ENCODE peak calls at places on chromosomes 13 and 19, in seven cellular contexts. F is SJCRH30; Y is A549; J is CD8-positive, alpha-beta memory T cell; B is left ventricle myocardium inferior; P is cardiac muscle cell; T is mesenchymal stem cell. E is an unnamed sample.

GRCh38 chr19:22286151-22286810 is at the start of gene ZNF729:
- DNase-seq in F (no peak), Y (no peak), J (no peak), B (no peak), P (no peak), T (no peak), E (no peak)

GRCh38 chr13:107192289-107192688 is 624.4 kb upstream of the ARGLU1 start:
- DNase-seq in F (no peak), Y (no peak), J (no peak), B (no peak), P (no peak), T (peak), E (no peak)

GRCh38 chr13:93116809-93117208 is 109.8 kb upstream of the GPC6 start:
- DNase-seq in F (no peak), Y (no peak), J (no peak), B (no peak), P (no peak), T (no peak), E (no peak)

GRCh38 chr19:18514800-18515682 is 6.8 kb downstream of the ELL start:
- DNase-seq in F (no peak), Y (no peak), J (no peak), B (peak), P (peak), T (peak), E (peak)

GRCh38 chr19:16684216-16684615 is 23.3 kb downstream of the TMEM38A start:
- DNase-seq in F (no peak), Y (no peak), J (no peak), B (no peak), P (no peak), T (no peak), E (no peak)

GRCh38 chr19:5632657-5633056 is 9.8 kb downstream of the SAFB start:
- DNase-seq in F (no peak), Y (no peak), J (no peak), B (no peak), P (no peak), T (no peak), E (no peak)

GRCh38 chr19:7197169-7197759 is 97.0 kb downstream of the INSR start:
- DNase-seq in F (peak), Y (peak), J (peak), B (peak), P (peak), T (peak), E (peak)

GRCh38 chr13:51091839-51092238 is 19.2 kb downstream of the C13orf42 start:
- DNase-seq in F (no peak), Y (no peak), J (no peak), B (no peak), P (no peak), T (no peak), E (no peak)

GRCh38 chr13:26483546-26483945 is 73.9 kb upstream of the WASF3 start:
- DNase-seq in F (no peak), Y (no peak), J (no peak), B (no peak), P (no peak), T (no peak), E (no peak)

GRCh38 chr13:50589651-50590054 is 253.8 kb downstream of the DLEU7 start:
- DNase-seq in F (no peak), Y (no peak), J (no peak), B (no peak), P (no peak), T (peak), E (no peak)

GRCh38 chr13:101623469-101624209 is 171.2 kb downstream of the ITGBL1 start:
- DNase-seq in F (no peak), Y (no peak), J (no peak), B (no peak), P (no peak), T (peak), E (no peak)

GRCh38 chr19:29040291-29040690 is 172.7 kb downstream of the UQCRFS1 start:
- DNase-seq in F (no peak), Y (no peak), J (no peak), B (no peak), P (no peak), T (no peak), E (no peak)

GRCh38 chr13:100131863-100132574 is 43.1 kb downstream of the PCCA start:
- DNase-seq in F (peak), Y (peak), J (no peak), B (no peak), P (no peak), T (peak), E (no peak)

GRCh38 chr13:59997976-59998375 is 165.8 kb downstream of the DIAPH3 start:
- DNase-seq in F (no peak), Y (no peak), J (no peak), B (no peak), P (no peak), T (no peak), E (no peak)

DNA sequence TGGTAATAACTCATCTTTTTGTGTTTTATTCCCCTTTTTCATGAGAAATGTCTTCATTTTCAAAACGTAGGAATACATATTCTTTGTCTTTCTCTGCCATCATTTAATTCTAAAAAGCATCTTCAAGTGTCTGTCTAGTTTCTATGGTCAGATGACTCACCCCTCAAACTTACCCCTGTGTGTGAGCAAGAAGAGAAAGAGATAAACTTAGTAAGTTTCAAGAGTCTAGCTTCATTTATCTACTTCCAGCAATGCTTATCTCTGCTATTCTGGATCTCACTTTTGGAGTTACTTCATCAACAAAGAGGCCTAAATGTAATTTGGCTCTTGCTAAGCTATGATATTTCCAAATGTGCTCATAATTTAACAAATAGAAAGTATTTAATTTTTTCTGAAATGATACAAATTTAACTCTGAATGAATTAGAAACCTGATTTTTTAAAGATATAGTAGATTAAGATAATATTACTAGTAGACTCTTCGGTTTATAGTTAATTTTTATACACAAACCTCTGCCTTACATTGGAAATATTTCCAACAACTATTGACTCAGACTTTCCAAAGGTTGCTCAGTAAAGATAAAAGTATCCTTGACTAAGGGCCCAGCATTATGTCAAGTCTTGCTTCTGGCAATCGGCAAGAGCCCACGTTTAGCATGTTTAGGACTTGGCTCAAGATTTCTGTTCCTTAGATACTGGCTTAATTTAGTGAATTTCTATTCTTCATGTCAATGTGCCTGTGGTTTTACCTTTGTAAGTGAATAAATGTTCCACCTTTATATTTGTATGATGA is 1511.0 kb upstream of the SLC10A2 start:
- DNase-seq in F (no peak), Y (no peak), J (no peak), B (no peak), P (no peak), T (peak), E (no peak)
- H3K4me3 ChIP-seq in F (no peak), Y (no peak), J (no peak), B (no peak), P (no peak), T (no peak), E (no peak)

GRCh38 chr13:110676511-110677204 is 29.3 kb downstream of the CARS2 start:
- DNase-seq in F (no peak), Y (no peak), J (no peak), B (no peak), P (no peak), T (no peak), E (peak)
- H3K27ac ChIP-seq in F (no peak), Y (no peak), J (no peak), B (no peak), P (no peak), T (no peak), E (no peak)

DNA sequence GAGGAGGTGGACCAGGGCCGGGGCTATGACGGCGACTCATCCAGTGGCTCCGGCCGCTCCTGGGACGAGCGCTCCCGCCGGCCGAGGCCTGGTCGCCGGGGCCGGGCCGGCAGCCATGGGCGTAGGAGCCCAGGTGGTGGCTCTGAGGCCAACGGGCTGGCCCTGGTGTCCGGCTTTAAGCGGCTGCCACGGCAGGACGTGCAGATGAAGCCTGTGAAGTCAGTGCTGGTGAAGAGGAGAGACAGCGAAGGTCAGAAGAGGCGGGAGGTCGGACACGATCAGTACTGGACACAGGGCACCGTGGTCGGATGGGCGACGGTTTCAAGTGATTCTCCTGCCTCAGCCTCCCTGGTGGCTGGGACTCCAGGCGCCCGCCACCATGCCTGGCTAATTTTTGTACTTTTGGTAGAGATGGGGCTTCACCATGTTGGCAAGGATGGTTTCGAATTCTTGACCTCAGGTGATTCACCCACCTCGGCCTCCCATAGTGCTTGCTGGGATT is 22.3 kb downstream of the TJP3 start:
- DNase-seq in F (no peak), Y (no peak), J (no peak), B (no peak), P (no peak), T (no peak), E (no peak)
- H3K4me3 ChIP-seq in F (no peak), Y (no peak), J (no peak), B (no peak), P (no peak), T (no peak), E (no peak)

GRCh38 chr19:35720163-35720524 is 2.3 kb downstream of the KMT2B start:
- DNase-seq in F (no peak), Y (no peak), J (no peak), B (no peak), P (no peak), T (no peak), E (no peak)
- H3K27ac ChIP-seq in F (no peak), Y (no peak), J (no peak), B (peak), P (no peak), T (no peak), E (no peak)

E was measured in body of pancreas.